ENCODE peak calls at places on chromosomes 4 and X, in seven cellular contexts. X is naive thymus-derived CD8-positive, alpha-beta T cell; E is GM03348; M is renal cortical epithelial cell; I is AG04450; Y is activated CD8-positive, alpha-beta T cell treated with anti-CD3 and anti-CD28 coated beads, Interleukin-2, amount 10 ng/mL, durations not matched to agents 7 days and 5 days; U is activated CD4-positive, alpha-beta T cell treated with anti-CD3 and anti-CD28 coated beads, Interleukin-2, amount 50 U/mL, for 24 hours. Z is an unnamed sample.

GRCh38 chr4:3865986-3866812 is 100.0 kb downstream of the ADRA2C start:
- DNase-seq in I (no peak), Y (no peak), X (no peak), E (no peak), U (no peak), M (no peak), Z (no peak)

GRCh38 chrX:118823263-118824172 is at the start of gene ZCCHC12:
- DNase-seq in E (peak), U (peak), Y (peak), I (no peak), M (peak), X (peak), Z (no peak)

GRCh38 chrX:40174594-40175415 is 77.0 kb upstream of the BCOR start:
- DNase-seq in U (peak), I (no peak), X (no peak), Y (no peak), M (no peak), E (peak), Z (no peak)

GRCh38 chr4:168408620-168409019 is 71.7 kb downstream of the DDX60L start:
- DNase-seq in I (peak), E (peak), Y (no peak), M (peak), X (no peak), U (no peak), Z (peak)

GRCh38 chr4:8303485-8304281 is 34.1 kb downstream of the HTRA3 start:
- DNase-seq in M (peak), U (no peak), Y (no peak), X (no peak), I (peak), E (peak), Z (peak)

GRCh38 chr4:81632581-81633247 is 161.0 kb upstream of the RASGEF1B start:
- DNase-seq in E (no peak), M (peak), I (no peak), X (no peak), Y (no peak), U (no peak), Z (no peak)

GRCh38 chrX:150366951-150367545 is 3.9 kb downstream of the MAMLD1 start:
- DNase-seq in X (no peak), E (peak), I (no peak), Y (no peak), U (no peak), M (peak), Z (no peak)

GRCh38 chr4:47879458-47879857 is 34.9 kb downstream of the NFXL1 start:
- DNase-seq in I (no peak), E (no peak), X (no peak), M (no peak), Y (no peak), U (no peak), Z (no peak)

GRCh38 chr4:141768954-141769353 is 132.6 kb downstream of the IL15 start:
- DNase-seq in Y (no peak), E (peak), U (no peak), I (peak), M (no peak), X (no peak), Z (peak)

GRCh38 chr4:25859429-25860148 is 3.2 kb downstream of the SEL1L3 start:
- DNase-seq in M (no peak), Y (peak), X (no peak), U (no peak), E (no peak), I (no peak), Z (no peak)

GRCh38 chr4:552059-552458 is 24.0 kb downstream of the TMEM271 start:
- DNase-seq in U (no peak), Y (no peak), I (no peak), E (no peak), M (no peak), X (no peak), Z (no peak)

GRCh38 chrX:55107262-55107661 is 18.4 kb downstream of the PAGE2 start:
- DNase-seq in Y (no peak), I (no peak), X (no peak), M (no peak), E (no peak), U (no peak), Z (no peak)

GRCh38 chrX:18490816-18491215 is 65.4 kb downstream of the CDKL5 start:
- DNase-seq in I (no peak), M (no peak), U (no peak), X (no peak), Y (no peak), E (peak), Z (no peak)

GRCh38 chr4:55077577-55077976 is 47.8 kb downstream of the KDR start:
- DNase-seq in I (no peak), Y (no peak), E (no peak), U (no peak), X (no peak), M (no peak), Z (no peak)

GRCh38 chr4:25814737-25815136 is 48.1 kb downstream of the SEL1L3 start:
- DNase-seq in X (no peak), U (no peak), Y (no peak), I (no peak), E (no peak), M (no peak), Z (no peak)

GRCh38 chr4:3256230-3257124 is 7.5 kb downstream of the MSANTD1 start:
- DNase-seq in M (no peak), U (no peak), Y (no peak), I (no peak), X (no peak), E (no peak), Z (no peak)

GRCh38 chr4:141395246-141395830 is 174.6 kb downstream of the ZNF330 start:
- DNase-seq in M (peak), E (no peak), X (no peak), I (no peak), U (no peak), Y (no peak), Z (no peak)

GRCh38 chr4:145093638-145094037 is 4.4 kb downstream of the ANAPC10 start:
- DNase-seq in X (no peak), M (no peak), Y (no peak), U (no peak), I (no peak), E (no peak), Z (no peak)

GRCh38 chr4:81255524-81255923 is 40.5 kb upstream of the PRKG2 start:
- DNase-seq in U (no peak), E (peak), X (no peak), I (peak), Y (no peak), M (peak), Z (peak)

GRCh38 chr4:26141916-26142638 is 178.7 kb upstream of the RBPJ start:
- DNase-seq in M (peak), U (no peak), E (peak), I (peak), X (no peak), Y (no peak), Z (no peak)

GRCh38 chr4:155578219-155578618 is 88.4 kb upstream of the GUCY1A1 start:
- DNase-seq in Y (no peak), M (no peak), I (no peak), E (no peak), X (no peak), U (no peak), Z (no peak)

GRCh38 chr4:55255171-55255570 is 90.9 kb upstream of the SRD5A3 start:
- DNase-seq in E (peak), X (no peak), M (no peak), U (no peak), I (no peak), Y (no peak), Z (no peak)

GRCh38 chr4:54063737-54064316 is 578 bp downstream of the CHIC2 start:
- DNase-seq in Y (peak), I (no peak), E (peak), U (no peak), X (peak), M (peak), Z (no peak)

GRCh38 chrX:22395372-22395771 is 122.7 kb downstream of the CBLL2 start:
- DNase-seq in M (peak), I (no peak), Y (no peak), X (no peak), E (no peak), U (no peak), Z (no peak)

GRCh38 chr4:176753049-176753448 is 39.7 kb downstream of the VEGFC start:
- DNase-seq in Y (no peak), X (no peak), M (peak), I (peak), E (peak), U (no peak), Z (peak)

GRCh38 chr4:87359258-87359657 is 31.7 kb downstream of the HSD17B11 start:
- DNase-seq in M (no peak), X (no peak), Y (no peak), I (no peak), U (no peak), E (no peak), Z (no peak)

GRCh38 chrX:40755291-40756249 is 20.2 kb upstream of the MED14 start:
- DNase-seq in Y (no peak), I (no peak), X (no peak), E (peak), M (no peak), U (no peak), Z (no peak)

GRCh38 chr4:33386761-33387160 is 2666.6 kb downstream of the PCDH7 start:
- DNase-seq in U (no peak), Y (no peak), I (no peak), M (no peak), X (no peak), E (peak), Z (no peak)

GRCh38 chr4:184882276-184882675 is 56.5 kb upstream of the ACSL1 start:
- DNase-seq in Y (no peak), X (no peak), U (no peak), E (no peak), M (no peak), I (no peak), Z (no peak)

GRCh38 chr4:147626903-147627302 is 9.7 kb downstream of the TMEM184C start:
- DNase-seq in X (no peak), I (no peak), Y (no peak), E (no peak), U (no peak), M (no peak), Z (no peak)

GRCh38 chr4:80305466-80305865 is 30.1 kb upstream of the CFAP299 start:
- DNase-seq in U (no peak), E (peak), I (no peak), M (peak), Y (no peak), X (no peak), Z (peak)

GRCh38 chrX:14902536-14902935 is 29.3 kb downstream of the MOSPD2 start:
- DNase-seq in I (no peak), Y (no peak), X (no peak), U (no peak), M (no peak), E (no peak), Z (no peak)

GRCh38 chr4:61406677-61407076 is 206.6 kb downstream of the ADGRL3 start:
- DNase-seq in U (no peak), E (no peak), X (no peak), Y (no peak), I (no peak), M (no peak), Z (no peak)

GRCh38 chr4:99669084-99669483 is 11.5 kb upstream of the C4orf54 start:
- DNase-seq in M (peak), U (no peak), E (no peak), Y (no peak), I (no peak), X (no peak), Z (no peak)

GRCh38 chr4:97720869-97721432 is 422.3 kb downstream of the STPG2 start:
- DNase-seq in M (peak), X (no peak), E (no peak), U (no peak), Y (no peak), I (no peak), Z (no peak)

GRCh38 chr4:117400039-117400835 is 314.9 kb upstream of the TRAM1L1 start:
- DNase-seq in E (peak), X (no peak), Y (no peak), M (peak), I (peak), U (no peak), Z (no peak)

GRCh38 chr4:176671532-176671931 is 121.2 kb downstream of the VEGFC start:
- DNase-seq in I (no peak), E (no peak), X (no peak), U (no peak), M (no peak), Y (no peak), Z (no peak)

GRCh38 chr4:5747746-5748365 is 36.9 kb downstream of the EVC start:
- DNase-seq in X (no peak), Y (no peak), M (peak), U (no peak), E (peak), I (peak), Z (peak)

GRCh38 chr4:6732441-6733357 is 16.7 kb downstream of the BLOC1S4 start:
- DNase-seq in E (peak), U (no peak), Y (no peak), I (peak), M (peak), X (no peak), Z (peak)